ENCODE peak calls at places on chromosomes 12 and 14, in ten cellular contexts. S, K, E, C, X, U, W, H, V and N are unnamed samples.

GRCh38 chr14:102590667-102591099 is 1.8 kb upstream of the RCOR1 start:
- DNase-seq in W (peak; percentile 71), K (no peak), U (peak; percentile 63), V (no peak), H (no peak), S (no peak), X (no peak), E (peak; percentile 51), C (no peak), N (no peak)

GRCh38 chr14:101927859-101928258 is 36.5 kb upstream of the DYNC1H1 start:
- DNase-seq in H (no peak), S (no peak), U (no peak), V (peak; percentile 45), X (peak; percentile 78), C (no peak), E (peak; percentile 12), K (no peak), W (peak; percentile 93), N (peak; percentile 49)

GRCh38 chr14:101101456-101102056 is 198.0 kb upstream of the RTL1 start:
- DNase-seq in C (no peak), K (no peak), U (no peak), E (peak; percentile 75), H (no peak), W (peak; percentile 3), S (no peak), V (no peak), X (no peak), N (no peak)

GRCh38 chr12:18861287-18861858 is 123.5 kb downstream of the CAPZA3 start:
- DNase-seq in U (no peak), S (no peak), W (no peak), X (no peak), K (no peak), V (no peak), H (no peak), C (no peak), E (peak; percentile 61), N (no peak)

GRCh38 chr12:81079280-81080076 is 1.6 kb downstream of the ACSS3 start:
- DNase-seq in S (no peak), X (no peak), H (no peak), E (no peak), W (no peak), V (no peak), C (no peak), K (no peak), U (no peak), N (no peak)

GRCh38 chr12:10641735-10642500 is 28.5 kb upstream of the MAGOHB start:
- DNase-seq in X (no peak), U (no peak), E (peak; percentile 86), H (no peak), K (no peak), S (no peak), W (no peak), V (peak; percentile 19), C (no peak), N (no peak)

GRCh38 chr12:48925218-48925871 is at the start of gene FKBP11:
- DNase-seq in X (no peak), E (peak; percentile 38), C (peak; percentile 63), K (peak; percentile 87), H (peak; percentile 70), S (peak; percentile 87), V (no peak), U (peak; percentile 62), W (peak; percentile 50), N (no peak)

GRCh38 chr12:69630191-69630590 is 19.5 kb upstream of the LRRC10 start:
- DNase-seq in U (no peak), C (no peak), H (no peak), X (no peak), V (no peak), K (no peak), W (no peak), S (no peak), E (peak; percentile 23), N (no peak)

GRCh38 chr14:89644641-89645040 is 227.6 kb upstream of the FOXN3 start:
- DNase-seq in H (no peak), S (no peak), V (no peak), U (no peak), X (no peak), K (no peak), E (no peak), W (no peak), C (no peak), N (no peak)

GRCh38 chr12:115570271-115570777 is 707.2 kb downstream of the MED13L start:
- DNase-seq in W (no peak), E (peak; percentile 49), C (no peak), V (peak; percentile 34), S (no peak), U (peak; percentile 93), H (no peak), K (no peak), X (no peak), N (no peak)

GRCh38 chr14:32083315-32083624 is 6.2 kb downstream of the ARHGAP5 start:
- DNase-seq in U (no peak), V (no peak), E (no peak), K (no peak), C (no peak), W (no peak), H (no peak), X (no peak), S (no peak), N (no peak)

GRCh38 chr14:75725481-75725880 is 64.4 kb downstream of the TTLL5 start:
- DNase-seq in W (peak; percentile 36), K (no peak), X (no peak), V (no peak), U (no peak), C (no peak), S (no peak), E (peak; percentile 27), H (no peak), N (no peak)

GRCh38 chr14:51071851-51072250 is 23.1 kb downstream of the TRIM9 start:
- DNase-seq in W (peak; percentile 40), K (no peak), U (no peak), E (no peak), S (no peak), C (no peak), X (no peak), H (no peak), V (no peak), N (no peak)

GRCh38 chr12:53219116-53219955 is 12.3 kb upstream of the ITGB7 start:
- DNase-seq in C (peak; percentile 35), K (peak; percentile 56), H (peak; percentile 60), X (no peak), E (peak; percentile 40), V (peak; percentile 49), U (peak; percentile 44), S (peak; percentile 61), W (no peak), N (no peak)

GRCh38 chr12:42238240-42239140 is at the start of gene YAF2:
- DNase-seq in E (peak; percentile 91), H (peak; percentile 82), V (peak; percentile 84), X (no peak), K (peak; percentile 84), C (peak; percentile 80), U (peak; percentile 80), S (peak; percentile 82), W (peak; percentile 94), N (peak; percentile 95)

GRCh38 chr12:53498235-53498630 is 1.0 kb downstream of the MAP3K12 start:
- DNase-seq in V (no peak), H (no peak), X (no peak), C (no peak), K (no peak), S (no peak), E (no peak), W (no peak), U (no peak), N (no peak)

GRCh38 chr12:84976133-84976532 is 59.9 kb downstream of the TSPAN19 start:
- DNase-seq in H (no peak), W (no peak), K (no peak), S (no peak), C (no peak), X (no peak), U (no peak), E (no peak), V (no peak), N (no peak)

GRCh38 chr14:68792830-68793733 is at the start of gene ZFP36L1:
- DNase-seq in C (peak; percentile 87), H (peak; percentile 58), E (peak; percentile 96), X (peak; percentile 89), K (peak; percentile 95), W (peak; percentile 96), U (peak; percentile 95), V (peak; percentile 94), S (peak; percentile 93), N (peak; percentile 87)

GRCh38 chr14:29109589-29109988 is 343.0 kb downstream of the FOXG1 start:
- DNase-seq in K (no peak), S (no peak), X (no peak), E (no peak), W (no peak), H (no peak), U (no peak), C (no peak), V (no peak), N (no peak)

GRCh38 chr12:52873832-52874572 is 25.2 kb upstream of the KRT78 start:
- DNase-seq in V (peak; percentile 90), U (peak; percentile 47), W (peak; percentile 76), K (peak; percentile 37), C (peak; percentile 26), S (peak; percentile 39), E (peak; percentile 99), H (peak; percentile 56), X (peak; percentile 69), N (peak; percentile 30)